ENCODE peak calls at places on chromosomes 16 and 17, in four cellular contexts. One of them, this sample, is unnamed.

GRCh38 chr17:82892869-82893565 is 53.2 kb upstream of the ZNF750 start:
- DNase-seq in activated T-helper 1 cell treated with Interleukin-2 at 50 U/mL for 16 hours: peak; percentile 68
- DNase-seq in fibroblast of the aortic adventitia: no peak
- DNase-seq in NCI-H2081: no peak
- DNase-seq in this sample: no peak

GRCh38 chr17:4988168-4988567 is 693 bp upstream of the CAMTA2 start:
- DNase-seq in activated T-helper 1 cell treated with Interleukin-2 at 50 U/mL for 16 hours: no peak
- DNase-seq in fibroblast of the aortic adventitia: no peak
- DNase-seq in NCI-H2081: no peak
- DNase-seq in this sample: no peak

GRCh38 chr17:34780438-34780837 is 180.8 kb downstream of the CCT6B start:
- DNase-seq in activated T-helper 1 cell treated with Interleukin-2 at 50 U/mL for 16 hours: no peak
- DNase-seq in fibroblast of the aortic adventitia: no peak
- DNase-seq in NCI-H2081: no peak
- DNase-seq in this sample: no peak

GRCh38 chr17:39928868-39929651 is 1.5 kb downstream of the LRRC3C start:
- DNase-seq in activated T-helper 1 cell treated with Interleukin-2 at 50 U/mL for 16 hours: no peak
- DNase-seq in fibroblast of the aortic adventitia: peak; percentile 97
- DNase-seq in NCI-H2081: no peak
- DNase-seq in this sample: peak; percentile 95

GRCh38 chr17:1907216-1907631 is 77.4 kb downstream of the RPA1 start:
- DNase-seq in activated T-helper 1 cell treated with Interleukin-2 at 50 U/mL for 16 hours: no peak
- DNase-seq in fibroblast of the aortic adventitia: no peak
- DNase-seq in NCI-H2081: no peak
- DNase-seq in this sample: no peak

GRCh38 chr16:371729-372521 is 1.6 kb upstream of the MRPL28 start:
- DNase-seq in activated T-helper 1 cell treated with Interleukin-2 at 50 U/mL for 16 hours: no peak
- DNase-seq in fibroblast of the aortic adventitia: no peak
- DNase-seq in NCI-H2081: no peak
- DNase-seq in this sample: no peak

GRCh38 chr16:29868396-29868795 is 5.4 kb upstream of the CDIPT start:
- DNase-seq in activated T-helper 1 cell treated with Interleukin-2 at 50 U/mL for 16 hours: no peak
- DNase-seq in fibroblast of the aortic adventitia: no peak
- DNase-seq in NCI-H2081: no peak
- DNase-seq in this sample: no peak

GRCh38 chr17:82173351-82174041 is 39.1 kb downstream of the CCDC57 start:
- DNase-seq in activated T-helper 1 cell treated with Interleukin-2 at 50 U/mL for 16 hours: no peak
- DNase-seq in fibroblast of the aortic adventitia: no peak
- DNase-seq in NCI-H2081: no peak
- DNase-seq in this sample: no peak

GRCh38 chr17:58148609-58149008 is 425 bp downstream of the OR4D1 start:
- DNase-seq in activated T-helper 1 cell treated with Interleukin-2 at 50 U/mL for 16 hours: no peak
- DNase-seq in fibroblast of the aortic adventitia: no peak
- DNase-seq in NCI-H2081: no peak
- DNase-seq in this sample: no peak

GRCh38 chr17:68170246-68170645 is 77.6 kb upstream of the AMZ2 start:
- DNase-seq in activated T-helper 1 cell treated with Interleukin-2 at 50 U/mL for 16 hours: no peak
- DNase-seq in fibroblast of the aortic adventitia: no peak
- DNase-seq in NCI-H2081: no peak
- DNase-seq in this sample: no peak

GRCh38 chr17:6514371-6514770 is 42.0 kb downstream of the PITPNM3 start:
- DNase-seq in activated T-helper 1 cell treated with Interleukin-2 at 50 U/mL for 16 hours: no peak
- DNase-seq in fibroblast of the aortic adventitia: no peak
- DNase-seq in NCI-H2081: no peak
- DNase-seq in this sample: no peak

GRCh38 chr17:42312285-42313130 is 24.2 kb downstream of the STAT5A start:
- DNase-seq in activated T-helper 1 cell treated with Interleukin-2 at 50 U/mL for 16 hours: peak; percentile 61
- DNase-seq in fibroblast of the aortic adventitia: peak; percentile 73
- DNase-seq in NCI-H2081: peak; percentile 97
- DNase-seq in this sample: peak; percentile 79

GRCh38 chr17:15247891-15248529 is 17.1 kb downstream of the PMP22 start:
- DNase-seq in activated T-helper 1 cell treated with Interleukin-2 at 50 U/mL for 16 hours: no peak
- DNase-seq in fibroblast of the aortic adventitia: no peak
- DNase-seq in NCI-H2081: no peak
- DNase-seq in this sample: no peak

GRCh38 chr17:3959295-3959899 is 4.8 kb downstream of the ATP2A3 start:
- DNase-seq in activated T-helper 1 cell treated with Interleukin-2 at 50 U/mL for 16 hours: no peak
- DNase-seq in fibroblast of the aortic adventitia: peak; percentile 34
- DNase-seq in NCI-H2081: peak; percentile 76
- DNase-seq in this sample: peak; percentile 61

GRCh38 chr16:83826146-83826913 is 18.6 kb downstream of the HSBP1 start:
- DNase-seq in activated T-helper 1 cell treated with Interleukin-2 at 50 U/mL for 16 hours: peak; percentile 62
- DNase-seq in fibroblast of the aortic adventitia: peak; percentile 91
- DNase-seq in NCI-H2081: peak; percentile 25
- DNase-seq in this sample: peak; percentile 78

GRCh38 chr16:49454426-49455180 is 81.0 kb downstream of the C16orf78 start:
- DNase-seq in activated T-helper 1 cell treated with Interleukin-2 at 50 U/mL for 16 hours: no peak
- DNase-seq in fibroblast of the aortic adventitia: no peak
- DNase-seq in NCI-H2081: no peak
- DNase-seq in this sample: no peak

GRCh38 chr17:39208136-39208535 is 8.1 kb downstream of the RPL19 start:
- DNase-seq in activated T-helper 1 cell treated with Interleukin-2 at 50 U/mL for 16 hours: no peak
- DNase-seq in fibroblast of the aortic adventitia: no peak
- DNase-seq in NCI-H2081: no peak
- DNase-seq in this sample: no peak

GRCh38 chr16:27382187-27382855 is 19.7 kb upstream of the IL21R start:
- DNase-seq in activated T-helper 1 cell treated with Interleukin-2 at 50 U/mL for 16 hours: no peak
- DNase-seq in fibroblast of the aortic adventitia: no peak
- DNase-seq in NCI-H2081: no peak
- DNase-seq in this sample: no peak

GRCh38 chr17:48760411-48760810 is 31.9 kb upstream of the HOXB13 start:
- DNase-seq in activated T-helper 1 cell treated with Interleukin-2 at 50 U/mL for 16 hours: no peak
- DNase-seq in fibroblast of the aortic adventitia: no peak
- DNase-seq in NCI-H2081: no peak
- DNase-seq in this sample: no peak

GRCh38 chr17:42103221-42103954 is 5.1 kb upstream of the ZNF385C start:
- DNase-seq in activated T-helper 1 cell treated with Interleukin-2 at 50 U/mL for 16 hours: no peak
- DNase-seq in fibroblast of the aortic adventitia: no peak
- DNase-seq in NCI-H2081: no peak
- DNase-seq in this sample: no peak

GRCh38 chr17:55726440-55726839 is 3.8 kb upstream of the TMEM100 start:
- DNase-seq in activated T-helper 1 cell treated with Interleukin-2 at 50 U/mL for 16 hours: no peak
- DNase-seq in fibroblast of the aortic adventitia: peak; percentile 100
- DNase-seq in NCI-H2081: peak; percentile 59
- DNase-seq in this sample: peak; percentile 77

GRCh38 chr17:48596000-48596734 is 2.6 kb upstream of the HOXB5 start:
- DNase-seq in activated T-helper 1 cell treated with Interleukin-2 at 50 U/mL for 16 hours: no peak
- DNase-seq in fibroblast of the aortic adventitia: no peak
- DNase-seq in NCI-H2081: peak; percentile 26
- DNase-seq in this sample: peak; percentile 60

GRCh38 chr16:85878875-85879274 is 20.1 kb upstream of the IRF8 start:
- DNase-seq in activated T-helper 1 cell treated with Interleukin-2 at 50 U/mL for 16 hours: no peak
- DNase-seq in fibroblast of the aortic adventitia: peak; percentile 68
- DNase-seq in NCI-H2081: no peak
- DNase-seq in this sample: peak; percentile 21

GRCh38 chr16:77788196-77789084 is at the start of gene VAT1L:
- DNase-seq in activated T-helper 1 cell treated with Interleukin-2 at 50 U/mL for 16 hours: no peak
- DNase-seq in fibroblast of the aortic adventitia: peak; percentile 68
- DNase-seq in NCI-H2081: no peak
- DNase-seq in this sample: peak; percentile 47

GRCh38 chr17:63555475-63556156 is 5.3 kb downstream of the DCAF7 start:
- DNase-seq in activated T-helper 1 cell treated with Interleukin-2 at 50 U/mL for 16 hours: no peak
- DNase-seq in fibroblast of the aortic adventitia: no peak
- DNase-seq in NCI-H2081: no peak
- DNase-seq in this sample: no peak

GRCh38 chr17:34579017-34579946 is at the start of gene TMEM132E:
- DNase-seq in activated T-helper 1 cell treated with Interleukin-2 at 50 U/mL for 16 hours: no peak
- DNase-seq in fibroblast of the aortic adventitia: peak; percentile 5
- DNase-seq in NCI-H2081: no peak
- DNase-seq in this sample: peak; percentile 6

GRCh38 chr16:27923751-27924150 is 139.8 kb downstream of the GSG1L start:
- DNase-seq in activated T-helper 1 cell treated with Interleukin-2 at 50 U/mL for 16 hours: no peak
- DNase-seq in fibroblast of the aortic adventitia: no peak
- DNase-seq in NCI-H2081: no peak
- DNase-seq in this sample: no peak

GRCh38 chr16:1159325-1159972 is 6.5 kb downstream of the CACNA1H start:
- DNase-seq in activated T-helper 1 cell treated with Interleukin-2 at 50 U/mL for 16 hours: no peak
- DNase-seq in fibroblast of the aortic adventitia: no peak
- DNase-seq in NCI-H2081: no peak
- DNase-seq in this sample: no peak

GRCh38 chr16:68839831-68840230 is 3.5 kb upstream of the TANGO6 start:
- DNase-seq in activated T-helper 1 cell treated with Interleukin-2 at 50 U/mL for 16 hours: no peak
- DNase-seq in fibroblast of the aortic adventitia: peak; percentile 45
- DNase-seq in NCI-H2081: no peak
- DNase-seq in this sample: no peak

This sample was measured in amniotic epithelial cell.